ENCODE peak calls at places on chromosome 22, in five cellular contexts. One of them, this sample, is unnamed. For H3K4me1, the result is how much of the 10 kb centered on the place peaks cover.

GRCh38 chr22:23225337-23225723 is 45.0 kb downstream of the BCR start:
- DNase-seq in tibial nerve: no peak
- DNase-seq in heart left ventricle: no peak
- DNase-seq in cardiac muscle cell: no peak
- DNase-seq in lung: no peak
- DNase-seq in this sample: no peak

GRCh38 chr22:43488031-43488892 is 76.4 kb downstream of the MPPED1 start:
- DNase-seq in tibial nerve: no peak
- DNase-seq in heart left ventricle: no peak
- DNase-seq in cardiac muscle cell: no peak
- DNase-seq in lung: no peak
- DNase-seq in this sample: no peak

GRCh38 chr22:33918676-33919590 is 1.3 kb downstream of the LARGE1 start:
- DNase-seq in tibial nerve: no peak
- DNase-seq in heart left ventricle: no peak
- DNase-seq in cardiac muscle cell: no peak
- DNase-seq in lung: no peak
- DNase-seq in this sample: no peak

GRCh38 chr22:46073683-46074504 is 76.4 kb upstream of the PPARA start:
- DNase-seq in tibial nerve: no peak
- DNase-seq in heart left ventricle: peak
- DNase-seq in cardiac muscle cell: peak
- DNase-seq in lung: no peak
- DNase-seq in this sample: peak

GRCh38 chr22:28051787-28052356 is 132.8 kb upstream of the PITPNB start:
- DNase-seq in tibial nerve: peak
- DNase-seq in heart left ventricle: peak
- DNase-seq in cardiac muscle cell: peak
- DNase-seq in lung: peak
- DNase-seq in this sample: peak

GRCh38 chr22:37240240-37240940 is 3.7 kb downstream of the RAC2 start:
- DNase-seq in tibial nerve: no peak
- DNase-seq in heart left ventricle: no peak
- DNase-seq in cardiac muscle cell: no peak
- DNase-seq in lung: no peak
- DNase-seq in this sample: no peak

GRCh38 chr22:46947516-46948260 is 185.2 kb downstream of the TBC1D22A start:
- DNase-seq in tibial nerve: no peak
- DNase-seq in heart left ventricle: no peak
- DNase-seq in cardiac muscle cell: no peak
- DNase-seq in lung: no peak
- DNase-seq in this sample: no peak

GRCh38 chr22:24486501-24486921 is 8.6 kb upstream of the UPB1 start:
- DNase-seq in tibial nerve: no peak
- DNase-seq in heart left ventricle: no peak
- DNase-seq in cardiac muscle cell: no peak
- DNase-seq in lung: no peak
- DNase-seq in this sample: no peak

GRCh38 chr22:21961886-21962654 is 9.4 kb upstream of the PPM1F start:
- DNase-seq in tibial nerve: no peak
- DNase-seq in heart left ventricle: no peak
- DNase-seq in cardiac muscle cell: no peak
- DNase-seq in lung: no peak
- DNase-seq in this sample: no peak

GRCh38 chr22:27420817-27421361 is 380.7 kb downstream of the MN1 start:
- DNase-seq in tibial nerve: peak
- DNase-seq in heart left ventricle: peak
- DNase-seq in cardiac muscle cell: no peak
- DNase-seq in lung: peak
- DNase-seq in this sample: no peak

GRCh38 chr22:27637604-27638003 is 164.0 kb downstream of the MN1 start:
- DNase-seq in tibial nerve: no peak
- DNase-seq in heart left ventricle: no peak
- DNase-seq in cardiac muscle cell: no peak
- DNase-seq in lung: no peak
- DNase-seq in this sample: no peak

GRCh38 chr22:39317756-39318506 is 1.5 kb downstream of the RPL3 start:
- DNase-seq in tibial nerve: no peak
- DNase-seq in heart left ventricle: no peak
- DNase-seq in cardiac muscle cell: no peak
- DNase-seq in lung: no peak
- DNase-seq in this sample: no peak
- H3K4me1 ChIP-seq in tibial nerve: under half
- H3K4me1 ChIP-seq in heart left ventricle: half or more
- H3K4me1 ChIP-seq in cardiac muscle cell: under half
- H3K4me1 ChIP-seq in lung: under half
- H3K4me1 ChIP-seq in this sample: under half

GRCh38 chr22:42177891-42178336 is 47.3 kb upstream of the CYP2D6 start:
- DNase-seq in tibial nerve: no peak
- DNase-seq in heart left ventricle: no peak
- DNase-seq in cardiac muscle cell: no peak
- DNase-seq in lung: no peak
- DNase-seq in this sample: peak

GRCh38 chr22:42179616-42180015 is 49.0 kb upstream of the CYP2D6 start:
- DNase-seq in tibial nerve: no peak
- DNase-seq in heart left ventricle: no peak
- DNase-seq in cardiac muscle cell: no peak
- DNase-seq in lung: no peak
- DNase-seq in this sample: no peak

GRCh38 chr22:42176271-42176670 is 45.7 kb upstream of the CYP2D6 start:
- DNase-seq in tibial nerve: no peak
- DNase-seq in heart left ventricle: no peak
- DNase-seq in cardiac muscle cell: no peak
- DNase-seq in lung: no peak
- DNase-seq in this sample: no peak

GRCh38 chr22:42180349-42180842 is 49.8 kb upstream of the CYP2D6 start:
- DNase-seq in tibial nerve: peak
- DNase-seq in heart left ventricle: no peak
- DNase-seq in cardiac muscle cell: no peak
- DNase-seq in lung: no peak
- DNase-seq in this sample: no peak

GRCh38 chr22:42178910-42179495 is 48.4 kb upstream of the CYP2D6 start:
- DNase-seq in tibial nerve: no peak
- DNase-seq in heart left ventricle: no peak
- DNase-seq in cardiac muscle cell: no peak
- DNase-seq in lung: no peak
- DNase-seq in this sample: no peak
- TF ChIP-seq CTCF in tibial nerve: no peak
- TF ChIP-seq CTCF in heart left ventricle: no peak
- TF ChIP-seq CTCF in cardiac muscle cell: no peak
- TF ChIP-seq CTCF in lung: no peak
- TF ChIP-seq CTCF in this sample: no peak

GRCh38 chr22:35473971-35474370 is 66.7 kb upstream of the RASD2 start:
- DNase-seq in tibial nerve: no peak
- DNase-seq in heart left ventricle: no peak
- DNase-seq in cardiac muscle cell: no peak
- DNase-seq in lung: no peak
- DNase-seq in this sample: no peak
- H3K4me1 ChIP-seq in tibial nerve: under half
- H3K4me1 ChIP-seq in heart left ventricle: under half
- H3K4me1 ChIP-seq in cardiac muscle cell: under half
- H3K4me1 ChIP-seq in lung: under half
- H3K4me1 ChIP-seq in this sample: under half

GRCh38 chr22:20803696-20804324 is 29.9 kb downstream of the SERPIND1 start:
- DNase-seq in tibial nerve: no peak
- DNase-seq in heart left ventricle: peak
- DNase-seq in cardiac muscle cell: peak
- DNase-seq in lung: no peak
- DNase-seq in this sample: peak
- TF ChIP-seq CTCF in tibial nerve: no peak
- TF ChIP-seq CTCF in heart left ventricle: peak
- TF ChIP-seq CTCF in cardiac muscle cell: peak
- TF ChIP-seq CTCF in lung: no peak
- TF ChIP-seq CTCF in this sample: no peak

DNA sequence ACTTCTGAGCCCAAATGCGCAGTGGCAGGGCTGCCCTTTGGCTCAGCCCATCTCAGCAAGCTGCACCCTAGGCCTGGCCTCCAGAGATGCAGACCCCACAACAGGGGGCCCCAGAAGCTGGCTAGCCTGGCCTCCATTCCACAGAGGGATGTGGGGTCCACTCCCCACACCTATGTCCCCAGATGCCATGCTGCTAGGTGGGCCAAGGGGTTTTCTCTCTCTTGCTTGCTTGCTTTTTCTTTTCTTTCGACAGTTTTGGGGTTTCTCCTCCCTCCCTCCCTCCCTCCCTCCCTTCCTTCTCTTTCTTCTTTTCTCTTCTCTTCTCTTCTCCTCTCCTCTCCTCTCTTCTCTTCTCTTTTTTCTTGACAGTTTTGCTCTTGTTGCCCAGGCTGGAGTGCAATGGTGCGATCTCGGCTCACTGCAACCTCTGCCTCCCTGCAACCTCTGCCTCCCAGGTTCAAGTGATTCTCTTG is 9.6 kb downstream of the SCARF2 start:
- DNase-seq in tibial nerve: no peak
- DNase-seq in heart left ventricle: no peak
- DNase-seq in cardiac muscle cell: no peak
- DNase-seq in lung: no peak
- DNase-seq in this sample: no peak
- H3K4me1 ChIP-seq in tibial nerve: under half
- H3K4me1 ChIP-seq in heart left ventricle: half or more
- H3K4me1 ChIP-seq in cardiac muscle cell: under half
- H3K4me1 ChIP-seq in lung: under half
- H3K4me1 ChIP-seq in this sample: under half

GRCh38 chr22:30325065-30325720 is 1.5 kb downstream of the TBC1D10A start:
- DNase-seq in tibial nerve: peak
- DNase-seq in heart left ventricle: peak
- DNase-seq in cardiac muscle cell: peak
- DNase-seq in lung: peak
- DNase-seq in this sample: no peak
- TF ChIP-seq CTCF in tibial nerve: no peak
- TF ChIP-seq CTCF in heart left ventricle: no peak
- TF ChIP-seq CTCF in cardiac muscle cell: no peak
- TF ChIP-seq CTCF in lung: no peak
- TF ChIP-seq CTCF in this sample: no peak

GRCh38 chr22:20132686-20133246 is 1.2 kb downstream of the ZDHHC8 start:
- DNase-seq in tibial nerve: no peak
- DNase-seq in heart left ventricle: no peak
- DNase-seq in cardiac muscle cell: no peak
- DNase-seq in lung: no peak
- DNase-seq in this sample: no peak
- H3K4me1 ChIP-seq in tibial nerve: under half
- H3K4me1 ChIP-seq in heart left ventricle: half or more
- H3K4me1 ChIP-seq in cardiac muscle cell: under half
- H3K4me1 ChIP-seq in lung: under half
- H3K4me1 ChIP-seq in this sample: under half

GRCh38 chr22:49703391-49703926 is 124.2 kb downstream of the BRD1 start:
- DNase-seq in tibial nerve: no peak
- DNase-seq in heart left ventricle: no peak
- DNase-seq in cardiac muscle cell: no peak
- DNase-seq in lung: no peak
- DNase-seq in this sample: no peak

GRCh38 chr22:49699476-49699875 is 128.2 kb downstream of the BRD1 start:
- DNase-seq in tibial nerve: no peak
- DNase-seq in heart left ventricle: no peak
- DNase-seq in cardiac muscle cell: no peak
- DNase-seq in lung: no peak
- DNase-seq in this sample: no peak

GRCh38 chr22:49702068-49702397 is 125.6 kb downstream of the BRD1 start:
- DNase-seq in tibial nerve: no peak
- DNase-seq in heart left ventricle: no peak
- DNase-seq in cardiac muscle cell: no peak
- DNase-seq in lung: no peak
- DNase-seq in this sample: no peak

GRCh38 chr22:49699928-49700498 is 127.7 kb downstream of the BRD1 start:
- DNase-seq in tibial nerve: no peak
- DNase-seq in heart left ventricle: no peak
- DNase-seq in cardiac muscle cell: no peak
- DNase-seq in lung: no peak
- DNase-seq in this sample: no peak

GRCh38 chr22:49701380-49702067 is 126.1 kb downstream of the BRD1 start:
- DNase-seq in tibial nerve: no peak
- DNase-seq in heart left ventricle: no peak
- DNase-seq in cardiac muscle cell: no peak
- DNase-seq in lung: no peak
- DNase-seq in this sample: no peak
- TF ChIP-seq CTCF in tibial nerve: no peak
- TF ChIP-seq CTCF in heart left ventricle: peak
- TF ChIP-seq CTCF in cardiac muscle cell: peak
- TF ChIP-seq CTCF in lung: no peak
- TF ChIP-seq CTCF in this sample: no peak

GRCh38 chr22:39408173-39408572 is 8.6 kb downstream of the TAB1 start:
- DNase-seq in tibial nerve: peak
- DNase-seq in heart left ventricle: no peak
- DNase-seq in cardiac muscle cell: no peak
- DNase-seq in lung: no peak
- DNase-seq in this sample: no peak
- H3K4me1 ChIP-seq in tibial nerve: under half
- H3K4me1 ChIP-seq in heart left ventricle: under half
- H3K4me1 ChIP-seq in cardiac muscle cell: under half
- H3K4me1 ChIP-seq in lung: under half
- H3K4me1 ChIP-seq in this sample: under half

GRCh38 chr22:32444068-32444467 is 20.2 kb downstream of the BPIFC start:
- DNase-seq in tibial nerve: no peak
- DNase-seq in heart left ventricle: no peak
- DNase-seq in cardiac muscle cell: no peak
- DNase-seq in lung: no peak
- DNase-seq in this sample: peak
- TF ChIP-seq CTCF in tibial nerve: no peak
- TF ChIP-seq CTCF in heart left ventricle: no peak
- TF ChIP-seq CTCF in cardiac muscle cell: peak
- TF ChIP-seq CTCF in lung: no peak
- TF ChIP-seq CTCF in this sample: no peak